ENCODE peak calls at places on chromosome 21, in six cellular contexts. A, V, K, T, J and E are unnamed samples.

GRCh38 chr21:46024983-46025860 is 43.7 kb downstream of the COL6A1 start:
- DNase-seq in V (no peak), J (no peak), T (no peak), A (no peak), K (peak), E (no peak)

GRCh38 chr21:34740198-34740597 is 71.4 kb downstream of the CLIC6 start:
- DNase-seq in T (no peak), A (no peak), J (no peak), V (no peak), K (no peak), E (no peak)

GRCh38 chr21:41242238-41242829 is 74.3 kb upstream of the FAM3B start:
- DNase-seq in A (no peak), J (no peak), V (no peak), T (no peak), K (no peak), E (no peak)

GRCh38 chr21:45977396-45977795 is 4.2 kb upstream of the COL6A1 start:
- DNase-seq in T (no peak), A (peak), J (no peak), V (no peak), K (no peak), E (no peak)

GRCh38 chr21:39057121-39057520 is 126.1 kb downstream of the PSMG1 start:
- DNase-seq in T (no peak), K (no peak), A (no peak), J (no peak), V (no peak), E (no peak)

GRCh38 chr21:39676054-39676771 is 63.5 kb downstream of the B3GALT5 start:
- DNase-seq in J (no peak), K (no peak), T (no peak), A (no peak), V (no peak), E (no peak)

GRCh38 chr21:28111151-28111619 is 881.5 kb downstream of the LTN1 start:
- DNase-seq in T (no peak), V (no peak), A (no peak), J (no peak), K (no peak), E (no peak)

GRCh38 chr21:41808846-41809245 is 42.0 kb upstream of the RIPK4 start:
- DNase-seq in T (no peak), A (no peak), K (no peak), V (peak), J (no peak), E (no peak)

GRCh38 chr21:14243877-14244276 is 27.9 kb downstream of the RBM11 start:
- DNase-seq in V (no peak), K (peak), A (no peak), J (no peak), T (no peak), E (no peak)

GRCh38 chr21:42443876-42444744 is 40.4 kb downstream of the UBASH3A start:
- DNase-seq in J (no peak), A (no peak), K (no peak), V (no peak), T (no peak), E (no peak)

GRCh38 chr21:38646213-38646837 is 148.0 kb upstream of the ERG start:
- DNase-seq in V (no peak), J (no peak), K (no peak), A (no peak), T (no peak), E (no peak)

GRCh38 chr21:45388611-45389296 is 16.2 kb upstream of the COL18A1 start:
- DNase-seq in J (no peak), V (peak), A (peak), K (no peak), T (no peak), E (no peak)

GRCh38 chr21:31235671-31236450 is 108.2 kb downstream of the TIAM1 start:
- DNase-seq in V (no peak), K (peak), J (no peak), T (no peak), A (no peak), E (peak)

GRCh38 chr21:36699026-36699545 is at the start of gene SIM2:
- DNase-seq in K (peak), J (peak), A (peak), V (no peak), T (no peak), E (peak)

GRCh38 chr21:37916795-37917142 is 512 bp upstream of the KCNJ6 start:
- DNase-seq in T (no peak), V (no peak), J (no peak), A (peak), K (no peak), E (no peak)

GRCh38 chr21:45598109-45598508 is 45.4 kb upstream of the PCBP3 start:
- DNase-seq in J (no peak), A (peak), K (no peak), V (no peak), T (no peak), E (no peak)

GRCh38 chr21:46458315-46459023 is at the start of gene DIP2A:
- DNase-seq in A (peak), T (peak), V (peak), J (peak), K (peak), E (peak)

GRCh38 chr21:46045154-46045553 is 52.8 kb upstream of the COL6A2 start:
- DNase-seq in A (no peak), V (no peak), K (no peak), J (no peak), T (no peak), E (no peak)

GRCh38 chr21:38351961-38352521 is 95.2 kb downstream of the KCNJ15 start:
- DNase-seq in J (no peak), V (no peak), T (no peak), K (peak), A (no peak), E (no peak)

GRCh38 chr21:43207043-43207315 is 38.2 kb downstream of the CRYAA start:
- DNase-seq in J (no peak), V (peak), T (no peak), K (no peak), A (no peak), E (no peak)

GRCh38 chr21:33901421-33902288 is 13.9 kb downstream of the ATP5PO start:
- DNase-seq in A (no peak), K (peak), J (no peak), T (no peak), V (no peak), E (peak)

GRCh38 chr21:43701936-43702784 is 16.8 kb upstream of the PDXK start:
- DNase-seq in J (no peak), A (peak), K (no peak), V (no peak), T (no peak), E (no peak)

GRCh38 chr21:34877485-34878128 is 171.5 kb downstream of the RUNX1 start:
- DNase-seq in T (no peak), V (no peak), A (peak), J (peak), K (no peak), E (no peak)

GRCh38 chr21:35643176-35643575 is 417.1 kb downstream of the SETD4 start:
- DNase-seq in V (no peak), T (no peak), A (no peak), J (no peak), K (no peak), E (no peak)